ENCODE peak calls at places on chromosomes 13 and 19, in seven cellular contexts. K, B, G, F, R, U and N are unnamed samples.

GRCh38 chr13:74794582-74794981 is 660.4 kb upstream of the KLF12 start:
- DNase-seq in K (no peak), B (no peak), G (no peak), F (no peak), R (no peak), U (no peak), N (no peak)

GRCh38 chr13:93716623-93717022 is 490.0 kb downstream of the GPC6 start:
- DNase-seq in K (no peak), B (no peak), G (no peak), F (no peak), R (no peak), U (no peak), N (no peak)

GRCh38 chr13:32549788-32550187 is 11.2 kb upstream of the N4BP2L2 start:
- DNase-seq in K (no peak), B (no peak), G (no peak), F (no peak), R (no peak), U (no peak), N (no peak)

GRCh38 chr19:29678484-29679106 is 13.3 kb downstream of the PLEKHF1 start:
- DNase-seq in K (peak; percentile 57), B (no peak), G (no peak), F (no peak), R (no peak), U (no peak), N (no peak)

GRCh38 chr13:98810746-98811145 is 58.3 kb upstream of the SLC15A1 start:
- DNase-seq in K (no peak), B (no peak), G (no peak), F (no peak), R (no peak), U (no peak), N (no peak)

GRCh38 chr19:10516671-10517286 is 468 bp downstream of the S1PR5 start:
- DNase-seq in K (peak; percentile 32), B (no peak), G (no peak), F (no peak), R (no peak), U (no peak), N (no peak)

GRCh38 chr13:38415233-38415632 is 65.6 kb downstream of the UFM1 start:
- DNase-seq in K (no peak), B (peak; percentile 2), G (no peak), F (peak; percentile 6), R (no peak), U (peak; percentile 29), N (peak; percentile 11)

GRCh38 chr13:27339299-27339698 is 68.7 kb downstream of the RASL11A start:
- DNase-seq in K (no peak), B (peak; percentile 58), G (no peak), F (peak; percentile 46), R (no peak), U (no peak), N (no peak)

GRCh38 chr13:90232291-90232690 is 1115.2 kb upstream of the MIR17HG start:
- DNase-seq in K (no peak), B (no peak), G (no peak), F (no peak), R (no peak), U (no peak), N (no peak)

GRCh38 chr19:17522988-17523872 is 11.8 kb downstream of the PGLS start:
- DNase-seq in K (peak; percentile 25), B (peak; percentile 72), G (no peak), F (peak; percentile 56), R (no peak), U (peak; percentile 74), N (peak; percentile 84)

GRCh38 chr13:114145256-114145655 is 12.8 kb upstream of the RASA3 start:
- DNase-seq in K (no peak), B (no peak), G (no peak), F (no peak), R (no peak), U (no peak), N (no peak)

GRCh38 chr19:11381535-11382369 is 2.4 kb downstream of the EPOR start:
- DNase-seq in K (no peak), B (peak; percentile 92), G (peak; percentile 58), F (peak; percentile 69), R (no peak), U (peak; percentile 72), N (peak; percentile 85)

GRCh38 chr19:18896421-18896841 is 473 bp upstream of the CERS1 start:
- DNase-seq in K (peak; percentile 47), B (peak; percentile 25), G (no peak), F (no peak), R (no peak), U (no peak), N (no peak)

GRCh38 chr19:48501446-48501960 is 10.1 kb downstream of the LMTK3 start:
- DNase-seq in K (no peak), B (peak; percentile 72), G (peak; percentile 24), F (peak; percentile 67), R (peak; percentile 100), U (no peak), N (no peak)

GRCh38 chr13:45219123-45219891 is 18.5 kb upstream of the KCTD4 start:
- DNase-seq in K (no peak), B (no peak), G (no peak), F (no peak), R (no peak), U (no peak), N (no peak)

GRCh38 chr19:2512523-2513431 is 36.9 kb downstream of the GADD45B start:
- DNase-seq in K (no peak), B (no peak), G (no peak), F (no peak), R (no peak), U (no peak), N (no peak)

GRCh38 chr13:60933638-60934037 is 482.0 kb downstream of the PCDH20 start:
- DNase-seq in K (no peak), B (no peak), G (no peak), F (no peak), R (no peak), U (no peak), N (no peak)

GRCh38 chr19:42293539-42293938 is 8.4 kb upstream of the PRR19 start:
- DNase-seq in K (no peak), B (no peak), G (no peak), F (no peak), R (no peak), U (no peak), N (no peak)

GRCh38 chr19:41325947-41326706 is 16.2 kb downstream of the CCDC97 start:
- DNase-seq in K (no peak), B (no peak), G (no peak), F (peak; percentile 44), R (no peak), U (peak; percentile 66), N (no peak)

GRCh38 chr19:18650468-18651001 is 13.7 kb downstream of the KLHL26 start:
- DNase-seq in K (no peak), B (no peak), G (no peak), F (no peak), R (no peak), U (no peak), N (no peak)

GRCh38 chr19:50380767-50381166 is 3.4 kb upstream of the POLD1 start:
- DNase-seq in K (no peak), B (no peak), G (no peak), F (no peak), R (no peak), U (no peak), N (no peak)

GRCh38 chr19:48999481-49000325 is 6.0 kb downstream of the RUVBL2 start:
- DNase-seq in K (no peak), B (peak; percentile 77), G (peak; percentile 57), F (peak; percentile 44), R (no peak), U (no peak), N (no peak)

GRCh38 chr13:66225071-66225470 is 1005.1 kb downstream of the PCDH9 start:
- DNase-seq in K (no peak), B (no peak), G (no peak), F (no peak), R (no peak), U (no peak), N (no peak)

GRCh38 chr13:114109646-114110045 is 22.8 kb downstream of the RASA3 start:
- DNase-seq in K (no peak), B (peak; percentile 71), G (no peak), F (no peak), R (no peak), U (no peak), N (no peak)

GRCh38 chr13:26786651-26787295 is 26.2 kb upstream of the GPR12 start:
- DNase-seq in K (no peak), B (no peak), G (no peak), F (no peak), R (no peak), U (no peak), N (no peak)

GRCh38 chr19:958967-959685 is 25.0 kb upstream of the WDR18 start:
- DNase-seq in K (no peak), B (peak; percentile 70), G (peak; percentile 34), F (no peak), R (no peak), U (no peak), N (no peak)

GRCh38 chr19:13796301-13797057 is 1.2 kb downstream of the ZSWIM4 start:
- DNase-seq in K (no peak), B (no peak), G (no peak), F (no peak), R (no peak), U (no peak), N (no peak)

GRCh38 chr19:10419646-10420443 is 493 bp upstream of the PDE4A start:
- DNase-seq in K (no peak), B (peak; percentile 63), G (no peak), F (no peak), R (no peak), U (peak; percentile 53), N (no peak)

GRCh38 chr13:75365724-75366173 is 116.2 kb downstream of the TBC1D4 start:
- DNase-seq in K (no peak), B (peak; percentile 18), G (no peak), F (no peak), R (no peak), U (no peak), N (no peak)

GRCh38 chr13:100954430-100955361 is 280.1 kb upstream of the TMTC4 start:
- DNase-seq in K (no peak), B (no peak), G (no peak), F (no peak), R (no peak), U (no peak), N (no peak)

GRCh38 chr13:102610296-102610895 is 13.6 kb downstream of the TPP2 start:
- DNase-seq in K (no peak), B (no peak), G (no peak), F (no peak), R (no peak), U (no peak), N (no peak)

GRCh38 chr19:15136234-15136954 is 29.2 kb downstream of the SYDE1 start:
- DNase-seq in K (no peak), B (no peak), G (no peak), F (no peak), R (no peak), U (no peak), N (no peak)

GRCh38 chr19:47598407-47599349 is 10.3 kb upstream of the BICRA start:
- DNase-seq in K (peak; percentile 17), B (no peak), G (no peak), F (no peak), R (no peak), U (no peak), N (no peak)

GRCh38 chr13:30371649-30372265 is 50.5 kb upstream of the UBE2L5 start:
- DNase-seq in K (no peak), B (peak; percentile 59), G (peak; percentile 27), F (peak; percentile 88), R (peak; percentile 44), U (peak; percentile 35), N (peak; percentile 44)

GRCh38 chr13:98930014-98930625 is 47.7 kb downstream of the DOCK9 start:
- DNase-seq in K (peak; percentile 49), B (no peak), G (no peak), F (peak; percentile 13), R (no peak), U (no peak), N (no peak)

GRCh38 chr19:19115954-19116353 is 22.3 kb downstream of the TMEM161A start:
- DNase-seq in K (no peak), B (peak; percentile 67), G (peak; percentile 21), F (peak; percentile 28), R (no peak), U (no peak), N (peak; percentile 58)

GRCh38 chr13:72127031-72127430 is 260.0 kb upstream of the DACH1 start:
- DNase-seq in K (no peak), B (no peak), G (no peak), F (no peak), R (no peak), U (no peak), N (no peak)

GRCh38 chr13:75621147-75621546 is 15.0 kb upstream of the LMO7 start:
- DNase-seq in K (no peak), B (no peak), G (no peak), F (no peak), R (no peak), U (no peak), N (no peak)